ENCODE peak calls at places on chromosomes 1 and 21, in four cellular contexts. T is heart left ventricle, B is left ventricle myocardium inferior, N is A549. R is an unnamed sample.
A peak's percentile ranks its signal among the peaks of the same experiment; 100 is the strongest.

GRCh38 chr1:154157520-154158306 is 2.8 kb upstream of the NUP210L start:
- DNase-seq in N (no peak), B (no peak), T (no peak), R (peak; percentile 49)

GRCh38 chr21:41752231-41752681 is 14.6 kb downstream of the RIPK4 start:
- DNase-seq in T (no peak), N (no peak), B (no peak), R (no peak)

GRCh38 chr1:231763481-231763880 is 136.9 kb downstream of the DISC1 start:
- DNase-seq in N (no peak), T (no peak), B (no peak), R (no peak)

GRCh38 chr1:59819566-59820438 is 5.1 kb downstream of the HOOK1 start:
- DNase-seq in T (no peak), B (no peak), N (no peak), R (no peak)

GRCh38 chr1:8018492-8019228 is 7.4 kb downstream of the ERRFI1 start:
- DNase-seq in B (no peak), T (no peak), N (no peak), R (no peak)

GRCh38 chr1:168280577-168280976 is at the start of gene TBX19:
- DNase-seq in T (no peak), N (no peak), B (no peak), R (no peak)

GRCh38 chr1:81304187-81304586 is 496.5 kb upstream of the ADGRL2 start:
- DNase-seq in T (no peak), B (no peak), N (peak; percentile 3), R (no peak)

GRCh38 chr1:119595606-119596005 is 52.5 kb downstream of the ZNF697 start:
- DNase-seq in N (no peak), T (no peak), B (no peak), R (no peak)

GRCh38 chr1:212487774-212488435 is 55.2 kb downstream of the NENF start:
- DNase-seq in N (no peak), T (no peak), B (no peak), R (no peak)

GRCh38 chr21:26626187-26626586 is 53.1 kb upstream of the CYYR1 start:
- DNase-seq in T (no peak), B (no peak), N (no peak), R (no peak)

GRCh38 chr1:100009458-100009857 is 39.7 kb downstream of the SLC35A3 start:
- DNase-seq in T (no peak), B (no peak), N (no peak), R (no peak)

GRCh38 chr1:207619833-207620572 is 24.9 kb upstream of the CR1L start:
- DNase-seq in B (no peak), N (peak; percentile 28), T (no peak), R (peak; percentile 19)

GRCh38 chr1:11650331-11650991 is 3.8 kb downstream of the FBXO2 start:
- DNase-seq in B (peak; percentile 76), T (peak; percentile 77), N (peak; percentile 57), R (peak; percentile 84)

GRCh38 chr1:34778381-34778780 is 2.6 kb upstream of the GJB3 start:
- DNase-seq in N (no peak), T (no peak), B (no peak), R (no peak)

GRCh38 chr1:68112835-68113243 is 62.4 kb upstream of the DIRAS3 start:
- DNase-seq in N (peak; percentile 26), B (peak; percentile 26), T (peak; percentile 40), R (peak; percentile 32)

GRCh38 chr1:170666661-170667060 is 2.7 kb downstream of the PRRX1 start:
- DNase-seq in N (no peak), B (no peak), T (no peak), R (no peak)

GRCh38 chr1:35575401-35575958 is 2.4 kb downstream of the TFAP2E start:
- DNase-seq in T (no peak), B (no peak), N (no peak), R (no peak)

GRCh38 chr1:78491311-78492071 is 717 bp downstream of the PTGFR start:
- DNase-seq in N (no peak), T (no peak), B (peak; percentile 14), R (peak; percentile 19)

GRCh38 chr1:154178856-154179811 is 12.8 kb downstream of the TPM3 start:
- DNase-seq in T (no peak), B (no peak), N (no peak), R (peak; percentile 45)

GRCh38 chr21:26846036-26846931 is 1.1 kb upstream of the ADAMTS1 start:
- DNase-seq in B (peak; percentile 91), N (no peak), T (peak; percentile 93), R (peak; percentile 84)

GRCh38 chr1:19620786-19621185 is 23.3 kb upstream of the NBL1 start:
- DNase-seq in T (no peak), B (no peak), N (no peak), R (no peak)

GRCh38 chr1:56780832-56781231 is 38.4 kb downstream of the FYB2 start:
- DNase-seq in T (no peak), N (no peak), B (no peak), R (no peak)

GRCh38 chr1:219119839-219120238 is 53.8 kb upstream of the LYPLAL1 start:
- DNase-seq in B (no peak), N (no peak), T (no peak), R (no peak)

GRCh38 chr1:25540750-25541350 is 2.6 kb upstream of the LDLRAP1 start:
- DNase-seq in B (no peak), N (no peak), T (no peak), R (no peak)

GRCh38 chr1:204151562-204152309 is at the start of gene ETNK2:
- DNase-seq in N (peak; percentile 83), T (peak; percentile 68), B (peak; percentile 51), R (peak; percentile 74)

GRCh38 chr21:30981403-30981802 is 56.9 kb downstream of the KRTAP19-8 start:
- DNase-seq in B (no peak), N (no peak), T (no peak), R (no peak)

GRCh38 chr1:74160045-74160444 is 37.9 kb downstream of the LRRIQ3 start:
- DNase-seq in T (no peak), N (no peak), B (no peak), R (no peak)

DNA sequence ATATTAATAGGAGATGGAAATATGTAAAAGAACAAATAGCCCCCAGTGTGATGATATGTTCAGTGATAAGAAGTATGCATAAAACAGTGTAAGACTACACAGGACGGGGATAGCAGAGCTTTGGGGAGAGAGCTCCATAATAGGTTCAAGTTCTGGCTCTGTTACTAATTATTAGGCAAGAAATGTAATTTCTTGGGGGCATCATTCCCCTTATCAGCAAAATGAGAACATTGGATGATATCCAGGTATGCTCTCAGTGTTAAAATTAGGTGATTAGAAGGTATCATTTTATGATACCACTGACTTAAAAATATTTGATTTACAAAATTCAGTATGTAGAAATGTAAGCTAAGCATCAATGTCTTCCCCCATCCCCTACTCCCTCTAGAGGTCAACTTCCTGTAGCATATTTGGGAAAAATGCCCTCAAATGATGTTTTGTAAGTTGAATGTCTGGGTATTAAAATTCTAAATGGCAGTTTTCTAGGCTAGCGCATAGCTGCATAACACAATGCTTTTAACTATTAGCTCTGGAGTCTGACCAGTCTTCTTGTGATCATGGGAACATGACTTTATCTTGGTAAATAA is 585.7 kb upstream of the CAMK1G start:
- DNase-seq in T (no peak), N (peak; percentile 11), B (no peak), R (no peak)
- TF ChIP-seq CTCF in T (no peak), N (peak; percentile 14), B (peak; percentile 21), R (no peak)

GRCh38 chr1:29124366-29125236 is 898 bp upstream of the TMEM200B start:
- DNase-seq in T (peak; percentile 87), N (peak; percentile 71), B (peak; percentile 79), R (peak; percentile 88)

GRCh38 chr1:29123871-29124365 is at the start of gene TMEM200B:
- DNase-seq in N (no peak), B (peak; percentile 19), T (peak; percentile 39), R (peak; percentile 54)

GRCh38 chr1:29121951-29122661 is 1.6 kb downstream of the TMEM200B start:
- DNase-seq in T (peak; percentile 48), N (no peak), B (peak; percentile 37), R (peak; percentile 85)

GRCh38 chr1:29122662-29122986 is 1.1 kb downstream of the TMEM200B start:
- DNase-seq in N (no peak), T (peak; percentile 70), B (peak; percentile 69), R (peak; percentile 39)

DNA sequence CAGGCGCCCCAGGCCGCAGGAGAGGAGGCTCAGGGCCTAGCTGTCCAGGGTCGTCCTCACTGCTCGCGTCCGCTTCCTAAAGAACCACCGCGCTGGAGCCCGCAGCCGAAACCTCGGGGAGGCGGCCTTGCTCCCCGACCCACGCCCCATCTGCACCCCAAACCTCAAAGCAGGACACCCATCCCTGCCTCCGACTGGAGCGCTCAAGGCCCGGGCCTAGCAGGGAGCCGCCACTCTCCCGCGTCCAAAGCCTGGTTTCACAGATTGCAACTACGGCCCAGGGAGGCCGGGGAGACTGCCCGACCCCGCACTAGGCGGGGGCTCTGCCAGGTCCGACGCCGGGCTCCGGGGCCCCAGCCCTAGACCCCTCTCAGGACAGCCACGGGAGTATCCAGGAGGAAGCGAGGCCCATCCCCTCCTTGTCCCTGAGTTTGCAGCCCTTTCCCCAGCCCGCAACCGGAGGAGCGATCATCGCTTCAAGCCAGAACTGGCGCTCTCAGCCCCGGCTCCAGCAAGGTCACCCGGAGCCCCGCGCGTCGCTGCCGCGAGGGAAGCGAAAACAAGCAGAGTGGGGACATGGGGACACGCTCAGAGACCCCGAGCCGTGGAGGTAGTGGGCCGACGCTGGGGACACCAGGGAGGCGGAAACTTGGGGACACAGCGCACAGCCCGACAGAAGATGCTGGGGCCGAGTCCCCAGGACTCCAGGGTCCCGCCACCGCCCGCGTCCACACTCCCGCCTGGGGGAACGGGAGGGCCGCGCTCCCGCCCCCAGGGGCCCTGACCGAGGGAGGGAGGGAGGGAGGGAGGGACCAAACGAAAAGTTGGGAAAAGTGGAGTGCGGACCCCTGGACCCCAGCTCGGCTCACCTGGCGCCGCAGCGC is 474 bp downstream of the TMEM200B start:
- DNase-seq in T (peak; percentile 24), B (peak; percentile 19), N (no peak), R (peak; percentile 37)
- H3K4me3 ChIP-seq in T (peak overlapping the region; percentile 87), B (peak overlapping the region; percentile 86), N (peak overlapping the region; percentile 83), R (peak overlapping the region; percentile 56)

GRCh38 chr1:3914331-3914851 is 14.3 kb upstream of the C1orf174 start:
- DNase-seq in T (no peak), B (no peak), N (no peak), R (no peak)
- TF ChIP-seq CTCF in T (no peak), B (no peak), N (no peak), R (no peak)

GRCh38 chr1:16145988-16146887 is 9.6 kb downstream of the EPHA2 start:
- DNase-seq in T (peak; percentile 90), B (peak; percentile 86), N (peak; percentile 82), R (peak; percentile 85)
- H3K4me3 ChIP-seq in T (peak overlapping the region; percentile 45), B (peak overlapping the region; percentile 56), N (peak overlapping the region; percentile 36), R (no peak overlapping the region)